ENCODE peak calls at places on chromosome 14, in ten cellular contexts. O is AG04450; P is MG63; F is upper lobe of right lung; J is AG10803; N is activated T-cell treated with anti-CD3 and anti-CD28 coated beads, Interleukin-2, amount 50 U/mL, for 4 hours; H is activated T-helper 1 cell treated with anti-CD3 and anti-CD28 coated beads, Interleukin-12 subunit alpha, Interleukin-12 subunit beta, Interleukin-2, Interleukin-4 antibody, amounts not matched to agents 30 ng/mL and 10 ng/mL and 1 ng/mL, durations not matched to agents 14 hours and 24 hours and 36 hours; S is left cardiac atrium; W is endothelial cell; D is GM23338. I is an unnamed sample.

GRCh38 chr14:49550284-49551184 is 35.6 kb downstream of the RPS29 start:
- DNase-seq in O (no peak), P (no peak), F (no peak), J (no peak), N (no peak), H (no peak), S (no peak), W (no peak), D (peak; percentile 59), I (no peak)

GRCh38 chr14:87869619-87870583 is 123.1 kb downstream of the GALC start:
- DNase-seq in O (peak; percentile 24), P (peak; percentile 20), F (no peak), J (peak; percentile 74), N (no peak), H (no peak), S (no peak), W (no peak), D (no peak), I (no peak)

GRCh38 chr14:53144244-53144643 is 8.9 kb downstream of the DDHD1 start:
- DNase-seq in O (no peak), P (no peak), F (no peak), J (no peak), N (no peak), H (no peak), S (no peak), W (no peak), D (no peak), I (no peak)

GRCh38 chr14:64501326-64502171 is 2.1 kb downstream of the ZBTB25 start:
- DNase-seq in O (no peak), P (peak; percentile 63), F (peak; percentile 66), J (peak; percentile 83), N (no peak), H (no peak), S (peak; percentile 73), W (no peak), D (no peak), I (no peak)

GRCh38 chr14:70641548-70642312 is at the start of gene TTC9:
- DNase-seq in O (no peak), P (no peak), F (peak; percentile 76), J (no peak), N (no peak), H (no peak), S (no peak), W (peak; percentile 49), D (peak; percentile 75), I (peak; percentile 16)

GRCh38 chr14:85319998-85320397 is 209.9 kb upstream of the FLRT2 start:
- DNase-seq in O (no peak), P (peak; percentile 32), F (no peak), J (no peak), N (no peak), H (no peak), S (no peak), W (no peak), D (no peak), I (no peak)

GRCh38 chr14:76995279-76996035 is 33.1 kb downstream of the IRF2BPL start:
- DNase-seq in O (no peak), P (no peak), F (no peak), J (no peak), N (no peak), H (no peak), S (no peak), W (no peak), D (no peak), I (no peak)

GRCh38 chr14:30235485-30235884 is 307.8 kb upstream of the PRKD1 start:
- DNase-seq in O (no peak), P (no peak), F (no peak), J (no peak), N (no peak), H (no peak), S (no peak), W (no peak), D (no peak), I (no peak)

GRCh38 chr14:70073924-70074566 is 114.7 kb downstream of the SLC8A3 start:
- DNase-seq in O (peak; percentile 24), P (peak; percentile 32), F (peak; percentile 71), J (peak; percentile 54), N (peak; percentile 19), H (peak; percentile 21), S (peak; percentile 66), W (peak; percentile 75), D (peak; percentile 90), I (peak; percentile 11)

GRCh38 chr14:53894456-53894855 is 62.2 kb downstream of the BMP4 start:
- DNase-seq in O (no peak), P (no peak), F (no peak), J (peak; percentile 71), N (no peak), H (no peak), S (no peak), W (no peak), D (no peak), I (no peak)

GRCh38 chr14:71776463-71777359 is 155.5 kb upstream of the RGS6 start:
- DNase-seq in O (no peak), P (no peak), F (no peak), J (peak; percentile 4), N (no peak), H (no peak), S (no peak), W (no peak), D (peak; percentile 18), I (no peak)

GRCh38 chr14:68337279-68337678 is 455.6 kb downstream of the ZFP36L1 start:
- DNase-seq in O (no peak), P (no peak), F (no peak), J (no peak), N (no peak), H (no peak), S (no peak), W (no peak), D (no peak), I (no peak)

GRCh38 chr14:105419305-105420091 is at the start of gene MTA1:
- DNase-seq in O (no peak), P (peak; percentile 38), F (peak; percentile 75), J (peak; percentile 30), N (peak; percentile 41), H (peak; percentile 35), S (peak; percentile 46), W (no peak), D (peak; percentile 72), I (peak; percentile 23)

GRCh38 chr14:91405241-91405721 is 12.3 kb downstream of the CCDC88C start:
- DNase-seq in O (no peak), P (no peak), F (no peak), J (no peak), N (peak; percentile 73), H (peak; percentile 41), S (no peak), W (no peak), D (no peak), I (peak; percentile 75)

GRCh38 chr14:55398679-55399078 is 13.0 kb downstream of the ATG14 start:
- DNase-seq in O (peak; percentile 90), P (peak; percentile 62), F (no peak), J (peak; percentile 96), N (no peak), H (no peak), S (no peak), W (no peak), D (no peak), I (no peak)

GRCh38 chr14:92510972-92511371 is 2.6 kb upstream of the RIN3 start:
- DNase-seq in O (no peak), P (no peak), F (no peak), J (no peak), N (no peak), H (no peak), S (no peak), W (no peak), D (peak; percentile 71), I (no peak)

GRCh38 chr14:52329678-52330376 is 15.7 kb downstream of the PTGER2 start:
- DNase-seq in O (no peak), P (no peak), F (no peak), J (no peak), N (no peak), H (no peak), S (no peak), W (no peak), D (no peak), I (no peak)

GRCh38 chr14:78356406-78356805 is 186.2 kb downstream of the NRXN3 start:
- DNase-seq in O (no peak), P (no peak), F (no peak), J (no peak), N (no peak), H (no peak), S (no peak), W (no peak), D (peak; percentile 39), I (no peak)

GRCh38 chr14:62216121-62216520 is 453.9 kb downstream of the SNAPC1 start:
- DNase-seq in O (no peak), P (no peak), F (no peak), J (no peak), N (no peak), H (no peak), S (no peak), W (no peak), D (no peak), I (no peak)

GRCh38 chr14:50260511-50260910 is 29.1 kb upstream of the SOS2 start:
- DNase-seq in O (peak; percentile 15), P (peak; percentile 2), F (no peak), J (peak; percentile 49), N (no peak), H (peak; percentile 11), S (no peak), W (peak; percentile 16), D (peak; percentile 59), I (no peak)

GRCh38 chr14:68939893-68940613 is 39.0 kb downstream of the ACTN1 start:
- DNase-seq in O (peak; percentile 80), P (peak; percentile 94), F (no peak), J (peak; percentile 97), N (no peak), H (no peak), S (peak; percentile 90), W (no peak), D (peak; percentile 44), I (no peak)

GRCh38 chr14:74038015-74038859 is 19.1 kb downstream of the BBOF1 start:
- DNase-seq in O (no peak), P (no peak), F (no peak), J (peak; percentile 55), N (no peak), H (no peak), S (no peak), W (peak; percentile 13), D (peak; percentile 73), I (no peak)

GRCh38 chr14:103625361-103626095 is 3.5 kb upstream of the KLC1 start:
- DNase-seq in O (no peak), P (no peak), F (no peak), J (no peak), N (no peak), H (no peak), S (no peak), W (no peak), D (no peak), I (no peak)

GRCh38 chr14:104107101-104107581 is 21.6 kb downstream of the ASPG start:
- DNase-seq in O (no peak), P (no peak), F (peak; percentile 57), J (no peak), N (no peak), H (no peak), S (peak; percentile 18), W (no peak), D (no peak), I (no peak)

GRCh38 chr14:61517861-61518802 is 177.2 kb upstream of the HIF1A start:
- DNase-seq in O (no peak), P (peak; percentile 61), F (no peak), J (no peak), N (no peak), H (no peak), S (no peak), W (no peak), D (no peak), I (no peak)

GRCh38 chr14:77508249-77508648 is 9.6 kb upstream of the ISM2 start:
- DNase-seq in O (peak; percentile 16), P (no peak), F (no peak), J (peak; percentile 49), N (no peak), H (no peak), S (no peak), W (no peak), D (no peak), I (no peak)

GRCh38 chr14:49988080-49988990 is 95.5 kb downstream of the ARF6 start:
- DNase-seq in O (no peak), P (no peak), F (no peak), J (no peak), N (no peak), H (no peak), S (no peak), W (no peak), D (no peak), I (no peak)

GRCh38 chr14:77071938-77072388 is 26.1 kb upstream of the CIPC start:
- DNase-seq in O (no peak), P (no peak), F (peak; percentile 25), J (no peak), N (no peak), H (no peak), S (no peak), W (no peak), D (no peak), I (no peak)

I was measured in stimulated activated naive CD4-positive, alpha-beta T cell treated with Interleukin-2 at 50 U/mL for 16 hours.